ENCODE peak calls at places on chromosomes 2 and 18, in ten cellular contexts. Z, G, I, P, F, X, U, D, K and T are unnamed samples. For H3K27me3, the result is how much of the 10 kb centered on the place peaks cover.

GRCh38 chr2:44933434-44933951 is 8.0 kb upstream of the SIX3 start:
- DNase-seq in Z (no peak), G (no peak), I (no peak), P (no peak), F (no peak), X (no peak), U (no peak), D (no peak), K (no peak), T (no peak)

GRCh38 chr2:85806358-85807118 is 52.7 kb downstream of the ATOH8 start:
- DNase-seq in Z (no peak), G (no peak), I (peak), P (no peak), F (no peak), X (no peak), U (no peak), D (no peak), K (no peak), T (no peak)

GRCh38 chr18:31685097-31686082 is 1.0 kb upstream of the B4GALT6 start:
- DNase-seq in Z (peak), G (peak), I (peak), P (peak), F (peak), X (peak), U (peak), D (peak), K (peak), T (peak)

GRCh38 chr2:134207589-134208209 is 46.2 kb upstream of the MGAT5 start:
- DNase-seq in Z (peak), G (peak), I (peak), P (peak), F (peak), X (peak), U (peak), D (peak), K (no peak), T (peak)

GRCh38 chr2:131673400-131674173 is 145.9 kb downstream of the CCDC74A start:
- DNase-seq in Z (peak), G (peak), I (peak), P (peak), F (peak), X (peak), U (peak), D (peak), K (peak), T (peak)

GRCh38 chr2:173914055-173914922 is 50.9 kb downstream of the SP3 start:
- DNase-seq in Z (no peak), G (no peak), I (no peak), P (no peak), F (no peak), X (peak), U (no peak), D (no peak), K (no peak), T (no peak)

GRCh38 chr2:158463496-158464095 is 6.8 kb downstream of the PKP4 start:
- DNase-seq in Z (no peak), G (no peak), I (peak), P (no peak), F (no peak), X (no peak), U (no peak), D (no peak), K (no peak), T (no peak)

GRCh38 chr2:172046080-172046678 is 39.1 kb upstream of the DLX1 start:
- DNase-seq in Z (no peak), G (no peak), I (peak), P (no peak), F (no peak), X (no peak), U (no peak), D (no peak), K (no peak), T (no peak)

GRCh38 chr2:216713691-216714411 is 18.5 kb upstream of the IGFBP5 start:
- DNase-seq in Z (peak), G (peak), I (peak), P (no peak), F (no peak), X (peak), U (peak), D (peak), K (peak), T (peak)

GRCh38 chr2:232889876-232890401 is 19.9 kb downstream of the SNORC start:
- DNase-seq in Z (no peak), G (no peak), I (no peak), P (no peak), F (peak), X (no peak), U (no peak), D (no peak), K (no peak), T (no peak)

GRCh38 chr2:224121406-224122067 is 82.5 kb upstream of the SERPINE2 start:
- DNase-seq in Z (no peak), G (no peak), I (no peak), P (no peak), F (no peak), X (no peak), U (no peak), D (no peak), K (no peak), T (no peak)

GRCh38 chr18:3508576-3509559 is 58.9 kb downstream of the TGIF1 start:
- DNase-seq in Z (no peak), G (no peak), I (no peak), P (no peak), F (no peak), X (no peak), U (no peak), D (no peak), K (no peak), T (no peak)

GRCh38 chr2:236661064-236661761 is 91.6 kb downstream of the ACKR3 start:
- DNase-seq in Z (peak), G (peak), I (peak), P (no peak), F (no peak), X (peak), U (peak), D (no peak), K (no peak), T (no peak)

GRCh38 chr2:29640360-29640759 is 281.0 kb downstream of the ALK start:
- DNase-seq in Z (no peak), G (no peak), I (no peak), P (no peak), F (no peak), X (peak), U (no peak), D (no peak), K (no peak), T (no peak)

GRCh38 chr2:84960157-84960506 is 10.8 kb upstream of the KCMF1 start:
- DNase-seq in Z (no peak), G (no peak), I (no peak), P (no peak), F (no peak), X (no peak), U (no peak), D (no peak), K (no peak), T (no peak)

GRCh38 chr18:63162271-63163014 is 157.1 kb downstream of the BCL2 start:
- DNase-seq in Z (peak), G (peak), I (peak), P (peak), F (peak), X (peak), U (no peak), D (no peak), K (no peak), T (no peak)

GRCh38 chr18:54187372-54187771 is 37.1 kb downstream of the MBD2 start:
- DNase-seq in Z (no peak), G (no peak), I (no peak), P (no peak), F (no peak), X (no peak), U (no peak), D (no peak), K (no peak), T (no peak)

GRCh38 chr2:36701391-36701795 is 4.9 kb downstream of the VIT start:
- DNase-seq in Z (no peak), G (peak), I (peak), P (no peak), F (no peak), X (peak), U (no peak), D (no peak), K (no peak), T (no peak)

GRCh38 chr18:26657618-26658581 is 109.5 kb upstream of the KCTD1 start:
- DNase-seq in Z (no peak), G (no peak), I (no peak), P (no peak), F (no peak), X (no peak), U (no peak), D (no peak), K (no peak), T (no peak)

GRCh38 chr2:104734937-104735586 is 118.9 kb upstream of the POU3F3 start:
- DNase-seq in Z (no peak), G (no peak), I (no peak), P (no peak), F (no peak), X (no peak), U (no peak), D (no peak), K (no peak), T (no peak)

GRCh38 chr2:206616141-206616540 is 26.1 kb upstream of the FAM237A start:
- DNase-seq in Z (no peak), G (peak), I (no peak), P (no peak), F (no peak), X (no peak), U (no peak), D (no peak), K (no peak), T (no peak)

GRCh38 chr2:182904844-182905243 is 38.4 kb upstream of the FRZB start:
- DNase-seq in Z (no peak), G (no peak), I (no peak), P (no peak), F (no peak), X (no peak), U (no peak), D (no peak), K (no peak), T (no peak)

GRCh38 chr2:108365656-108366055 is 12.1 kb upstream of the SULT1C4 start:
- DNase-seq in Z (no peak), G (no peak), I (no peak), P (no peak), F (no peak), X (no peak), U (no peak), D (no peak), K (no peak), T (no peak)

GRCh38 chr2:238101891-238102841 is 2.0 kb downstream of the ESPNL start:
- DNase-seq in Z (no peak), G (no peak), I (no peak), P (no peak), F (peak), X (no peak), U (peak), D (peak), K (no peak), T (no peak)

GRCh38 chr2:74708883-74709282 is 54.8 kb downstream of the SEMA4F start:
- DNase-seq in Z (peak), G (peak), I (peak), P (no peak), F (no peak), X (peak), U (peak), D (no peak), K (no peak), T (no peak)

GRCh38 chr2:236160366-236161081 is 7.7 kb downstream of the GBX2 start:
- DNase-seq in Z (no peak), G (no peak), I (no peak), P (peak), F (peak), X (no peak), U (no peak), D (no peak), K (no peak), T (no peak)

GRCh38 chr18:22912835-22913234 is 20.3 kb upstream of the RBBP8 start:
- DNase-seq in Z (peak), G (peak), I (peak), P (no peak), F (no peak), X (peak), U (no peak), D (no peak), K (no peak), T (no peak)

GRCh38 chr2:239805414-239805813 is 219.7 kb downstream of the NDUFA10 start:
- DNase-seq in Z (no peak), G (no peak), I (no peak), P (no peak), F (no peak), X (no peak), U (no peak), D (no peak), K (no peak), T (no peak)

GRCh38 chr2:223000872-223001825 is 50.8 kb upstream of the KCNE4 start:
- DNase-seq in Z (no peak), G (no peak), I (no peak), P (no peak), F (no peak), X (no peak), U (no peak), D (no peak), K (no peak), T (no peak)

GRCh38 chr18:60146220-60146960 is 226.2 kb downstream of the MC4R start:
- DNase-seq in Z (peak), G (no peak), I (no peak), P (no peak), F (no peak), X (no peak), U (no peak), D (no peak), K (no peak), T (no peak)

GRCh38 chr2:128305555-128306080 is 13.1 kb downstream of the HS6ST1 start:
- DNase-seq in Z (peak), G (peak), I (no peak), P (peak), F (peak), X (peak), U (peak), D (peak), K (no peak), T (no peak)

GRCh38 chr18:9653390-9653789 is 39.0 kb upstream of the PPP4R1 start:
- DNase-seq in Z (peak), G (no peak), I (peak), P (no peak), F (no peak), X (no peak), U (peak), D (peak), K (peak), T (peak)

GRCh38 chr2:217741381-217741955 is 261.3 kb downstream of the TNS1 start:
- DNase-seq in Z (no peak), G (no peak), I (no peak), P (no peak), F (no peak), X (no peak), U (no peak), D (no peak), K (no peak), T (no peak)

GRCh38 chr18:65752625-65753325 is 2.0 kb downstream of the CDH7 start:
- DNase-seq in Z (no peak), G (no peak), I (no peak), P (no peak), F (no peak), X (no peak), U (no peak), D (no peak), K (no peak), T (no peak)

GRCh38 chr2:97714084-97714949 is 941 bp downstream of the ZAP70 start:
- DNase-seq in Z (no peak), G (no peak), I (no peak), P (peak), F (peak), X (peak), U (peak), D (no peak), K (no peak), T (peak)

GRCh38 chr2:16321256-16321655 is 344.4 kb downstream of the CYRIA start:
- DNase-seq in Z (no peak), G (no peak), I (no peak), P (no peak), F (no peak), X (no peak), U (no peak), D (no peak), K (no peak), T (no peak)

GRCh38 chr18:72866901-72867701 is 686 bp downstream of the NETO1 start:
- DNase-seq in Z (no peak), G (no peak), I (no peak), P (peak), F (no peak), X (peak), U (no peak), D (no peak), K (no peak), T (peak)

GRCh38 chr2:38155-38554 is 8.2 kb downstream of the FAM110C start:
- DNase-seq in Z (peak), G (no peak), I (no peak), P (no peak), F (no peak), X (peak), U (no peak), D (no peak), K (no peak), T (no peak)

GRCh38 chr2:33022395-33022985 is 75.7 kb downstream of the LTBP1 start:
- DNase-seq in Z (no peak), G (no peak), I (no peak), P (no peak), F (no peak), X (no peak), U (no peak), D (no peak), K (no peak), T (no peak)

GRCh38 chr2:33022989-33023731 is 76.4 kb downstream of the LTBP1 start:
- DNase-seq in Z (peak), G (peak), I (peak), P (no peak), F (no peak), X (peak), U (no peak), D (no peak), K (no peak), T (no peak)

GRCh38 chr2:33020883-33021282 is 74.1 kb downstream of the LTBP1 start:
- DNase-seq in Z (no peak), G (no peak), I (no peak), P (no peak), F (no peak), X (no peak), U (no peak), D (no peak), K (no peak), T (no peak)

GRCh38 chr2:33019796-33020195 is 73.0 kb downstream of the LTBP1 start:
- DNase-seq in Z (no peak), G (no peak), I (no peak), P (no peak), F (no peak), X (no peak), U (no peak), D (no peak), K (no peak), T (no peak)

GRCh38 chr2:33021542-33022259 is 74.9 kb downstream of the LTBP1 start:
- DNase-seq in Z (peak), G (peak), I (peak), P (no peak), F (no peak), X (no peak), U (no peak), D (no peak), K (no peak), T (no peak)
- H3K27ac ChIP-seq in Z (no peak), G (peak), I (peak), P (no peak), F (no peak), X (no peak), U (peak), D (no peak), K (no peak), T (no peak)

GRCh38 chr18:79405781-79406575 is 10.2 kb downstream of the NFATC1 start:
- DNase-seq in Z (no peak), G (no peak), I (no peak), P (peak), F (peak), X (no peak), U (peak), D (peak), K (peak), T (no peak)
- H3K4me3 ChIP-seq in Z (no peak), G (no peak), I (no peak), P (peak), F (peak), X (no peak), U (peak), D (no peak), K (no peak), T (no peak)

GRCh38 chr18:37364237-37364636 is 201.4 kb downstream of the CELF4 start:
- DNase-seq in Z (no peak), G (no peak), I (no peak), P (no peak), F (peak), X (no peak), U (peak), D (peak), K (no peak), T (no peak)

GRCh38 chr18:37362158-37362890 is 203.3 kb downstream of the CELF4 start:
- DNase-seq in Z (no peak), G (no peak), I (no peak), P (no peak), F (no peak), X (no peak), U (no peak), D (no peak), K (no peak), T (no peak)

DNA sequence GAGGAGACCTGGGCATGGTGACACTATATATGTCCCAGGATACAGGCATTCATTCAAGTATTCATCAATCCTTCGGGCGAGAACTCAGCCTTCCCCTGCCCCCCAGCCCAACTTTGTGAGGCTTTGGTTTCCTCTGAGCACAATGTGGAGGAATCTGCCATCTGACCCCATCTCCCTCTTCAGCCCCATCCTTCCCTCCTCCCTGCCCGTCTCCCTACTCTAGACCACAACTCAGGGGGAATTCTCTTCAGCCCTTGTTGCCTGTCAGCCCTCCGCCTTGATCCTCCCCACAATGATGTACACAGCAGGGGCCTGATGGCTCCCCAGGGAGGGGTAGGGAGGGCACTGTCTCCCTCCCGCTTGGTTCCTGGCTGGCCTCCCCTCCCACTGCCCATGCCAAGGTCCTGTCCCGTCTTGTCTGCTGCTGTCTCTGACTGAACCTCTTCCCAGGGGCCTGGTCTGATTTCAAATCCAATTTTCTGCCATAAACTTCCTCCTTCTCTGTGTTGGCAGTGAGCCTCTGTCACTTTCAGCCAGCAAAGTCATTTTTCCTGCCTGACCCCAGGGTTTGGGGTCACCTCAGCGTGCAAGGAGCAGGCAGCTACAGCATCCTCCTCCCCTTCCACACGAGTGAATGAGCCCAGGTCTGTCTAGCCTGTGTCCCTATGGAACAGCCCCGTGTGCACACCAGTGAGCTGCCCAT is 197.3 kb downstream of the CELF4 start:
- DNase-seq in Z (no peak), G (no peak), I (no peak), P (no peak), F (no peak), X (no peak), U (no peak), D (no peak), K (no peak), T (no peak)
- H3K27me3 ChIP-seq in Z (under half), G (under half), I (under half), P (under half), F (under half), X (under half), U (under half), D (under half), K (under half), T (under half)

GRCh38 chr2:3159801-3160545 is 217.6 kb downstream of the EIPR1 start:
- DNase-seq in Z (no peak), G (no peak), I (no peak), P (peak), F (peak), X (no peak), U (no peak), D (no peak), K (no peak), T (no peak)

GRCh38 chr2:3151153-3151918 is 226.3 kb downstream of the EIPR1 start:
- DNase-seq in Z (no peak), G (no peak), I (no peak), P (no peak), F (no peak), X (no peak), U (no peak), D (no peak), K (no peak), T (no peak)

GRCh38 chr2:3154146-3154545 is 223.5 kb downstream of the EIPR1 start:
- DNase-seq in Z (no peak), G (no peak), I (no peak), P (no peak), F (no peak), X (no peak), U (no peak), D (no peak), K (no peak), T (no peak)

GRCh38 chr2:3149441-3150217 is 228.0 kb downstream of the EIPR1 start:
- DNase-seq in Z (no peak), G (no peak), I (no peak), P (no peak), F (no peak), X (no peak), U (no peak), D (no peak), K (no peak), T (no peak)

DNA sequence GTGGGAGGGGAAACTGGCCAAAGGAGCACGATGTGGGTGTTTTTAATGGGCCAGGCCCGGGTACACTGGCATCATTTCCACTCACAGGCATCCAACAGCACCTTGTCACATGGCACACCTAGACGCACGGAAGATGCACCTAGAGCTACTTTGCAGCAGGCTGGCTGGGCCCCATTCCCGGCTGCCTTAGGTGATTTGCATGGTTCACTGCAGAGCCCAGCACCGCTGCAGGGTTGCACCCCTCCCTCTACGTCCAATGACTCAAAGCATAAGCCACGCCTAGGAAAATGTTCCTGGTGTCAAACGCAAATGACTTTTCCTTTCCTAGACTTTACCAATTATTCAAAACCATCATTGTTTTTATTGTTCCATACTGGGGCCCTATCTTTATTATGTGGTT is 222.9 kb downstream of the EIPR1 start:
- DNase-seq in Z (no peak), G (no peak), I (no peak), P (no peak), F (no peak), X (no peak), U (no peak), D (no peak), K (no peak), T (no peak)
- H3K27ac ChIP-seq in Z (no peak), G (no peak), I (no peak), P (no peak), F (no peak), X (no peak), U (no peak), D (no peak), K (no peak), T (no peak)

GRCh38 chr2:159907914-159908313 is 109.9 kb upstream of the CD302 start:
- DNase-seq in Z (no peak), G (no peak), I (no peak), P (no peak), F (no peak), X (no peak), U (no peak), D (no peak), K (no peak), T (no peak)
- H3K4me3 ChIP-seq in Z (no peak), G (no peak), I (no peak), P (no peak), F (no peak), X (no peak), U (no peak), D (no peak), K (no peak), T (no peak)